ENCODE peak calls at places on chromosomes 11 and 22, in seven cellular contexts. K is right atrium auricular region, G is neural crest cell, J is tibial artery, T is fibroblast of pulmonary artery, U is MCF 10A, N is dorsolateral prefrontal cortex. C is an unnamed sample.

GRCh38 chr11:93791493-93791892 is 7.4 kb downstream of the MED17 start:
- DNase-seq in K (no peak), J (no peak), U (peak; percentile 45), N (no peak), G (no peak), T (peak; percentile 7), C (no peak)

GRCh38 chr11:110764485-110764884 is 52.2 kb upstream of the ARHGAP20 start:
- DNase-seq in T (no peak), J (no peak), K (no peak), N (no peak), G (no peak), U (no peak), C (no peak)

GRCh38 chr22:20012741-20013331 is 3.8 kb downstream of the ARVCF start:
- DNase-seq in K (no peak), J (no peak), N (no peak), T (no peak), G (no peak), U (no peak), C (no peak)

GRCh38 chr11:47495856-47496217 is 46.9 kb upstream of the RAPSN start:
- DNase-seq in J (no peak), U (no peak), T (no peak), N (no peak), K (no peak), G (no peak), C (no peak)

GRCh38 chr22:27318516-27318915 is 483.0 kb downstream of the MN1 start:
- DNase-seq in G (no peak), T (peak; percentile 94), J (no peak), N (no peak), U (peak; percentile 22), K (no peak), C (no peak)

GRCh38 chr11:134599180-134599810 is 187.3 kb upstream of the B3GAT1 start:
- DNase-seq in T (no peak), K (peak; percentile 18), U (no peak), N (no peak), G (no peak), J (no peak), C (no peak)

GRCh38 chr11:65217441-65218423 is 36.0 kb downstream of the CAPN1 start:
- DNase-seq in J (no peak), N (no peak), K (no peak), T (no peak), U (no peak), G (no peak), C (no peak)

GRCh38 chr22:20324139-20324516 is 4.3 kb upstream of the DGCR6L start:
- DNase-seq in T (no peak), K (peak; percentile 34), U (no peak), N (no peak), G (no peak), J (no peak), C (no peak)

GRCh38 chr11:12276356-12276755 is 101.0 kb upstream of the PARVA start:
- DNase-seq in T (no peak), K (peak; percentile 50), N (no peak), J (peak; percentile 17), G (no peak), U (no peak), C (peak; percentile 67)

GRCh38 chr11:2316169-2316962 is 14.6 kb downstream of the TSPAN32 start:
- DNase-seq in N (no peak), U (no peak), T (no peak), K (no peak), G (no peak), J (no peak), C (no peak)

GRCh38 chr11:2316963-2317244 is 15.1 kb downstream of the TSPAN32 start:
- DNase-seq in K (no peak), T (no peak), G (no peak), U (no peak), N (no peak), J (no peak), C (no peak)

GRCh38 chr11:2318123-2318522 is 16.3 kb downstream of the TSPAN32 start:
- DNase-seq in J (no peak), U (no peak), T (no peak), N (no peak), G (no peak), K (no peak), C (no peak)

GRCh38 chr11:2318707-2319106 is 16.9 kb downstream of the TSPAN32 start:
- DNase-seq in U (no peak), T (no peak), N (no peak), G (no peak), J (no peak), K (no peak), C (no peak)

GRCh38 chr11:2317354-2318050 is 15.7 kb downstream of the TSPAN32 start:
- DNase-seq in N (no peak), T (no peak), J (no peak), K (no peak), G (no peak), U (no peak), C (no peak)
- TF ChIP-seq CTCF in N (no peak), T (no peak), J (no peak), K (no peak), G (no peak), U (no peak), C (no peak)

GRCh38 chr11:108221401-108221800 is 1.0 kb downstream of the NPAT start:
- DNase-seq in G (no peak), U (no peak), N (no peak), T (peak; percentile 69), J (no peak), K (no peak), C (no peak)

GRCh38 chr11:108223449-108224149 is 732 bp downstream of the ATM start:
- DNase-seq in G (no peak), T (peak; percentile 38), K (no peak), N (no peak), J (peak; percentile 23), U (peak; percentile 13), C (no peak)

GRCh38 chr11:108221981-108222685 is at the start of gene NPAT:
- DNase-seq in U (no peak), G (no peak), N (no peak), T (no peak), J (peak; percentile 23), K (no peak), C (no peak)

GRCh38 chr11:108224366-108224765 is 1.5 kb downstream of the ATM start:
- DNase-seq in G (no peak), U (no peak), T (no peak), N (no peak), K (no peak), J (no peak), C (no peak)

GRCh38 chr11:108222686-108223448 is at the start of gene ATM:
- DNase-seq in J (peak; percentile 99), G (peak; percentile 95), U (peak; percentile 98), T (peak; percentile 99), K (peak; percentile 99), N (peak; percentile 99), C (peak; percentile 100)
- TF ChIP-seq CTCF in J (peak; percentile 72), G (peak; percentile 70), U (peak; percentile 57), T (peak; percentile 80), K (peak; percentile 77), N (peak; percentile 57), C (peak; percentile 79)

GRCh38 chr11:113985906-113986305 is 11.0 kb downstream of the HTR3A start:
- DNase-seq in T (no peak), K (no peak), G (no peak), J (no peak), N (no peak), U (no peak), C (no peak)

GRCh38 chr11:113989916-113990315 is 15.0 kb downstream of the HTR3A start:
- DNase-seq in K (no peak), U (no peak), J (no peak), N (no peak), G (no peak), T (no peak), C (no peak)

GRCh38 chr11:113989381-113989780 is 14.5 kb downstream of the HTR3A start:
- DNase-seq in T (no peak), U (no peak), G (no peak), N (no peak), K (no peak), J (no peak), C (no peak)

GRCh38 chr11:113984781-113985180 is 9.9 kb downstream of the HTR3A start:
- DNase-seq in K (no peak), T (no peak), J (no peak), N (no peak), U (no peak), G (no peak), C (no peak)

GRCh38 chr11:113986351-113987140 is 11.6 kb downstream of the HTR3A start:
- DNase-seq in U (no peak), K (no peak), T (no peak), J (no peak), G (no peak), N (no peak), C (no peak)
- TF ChIP-seq CTCF in U (no peak), K (no peak), T (no peak), J (no peak), G (no peak), N (no peak), C (no peak)

GRCh38 chr11:128759597-128759996 is 65.7 kb downstream of the FLI1 start:
- DNase-seq in J (no peak), T (peak; percentile 79), K (no peak), U (no peak), N (no peak), G (no peak), C (no peak)

GRCh38 chr11:128757886-128758612 is 64.2 kb downstream of the FLI1 start:
- DNase-seq in N (no peak), J (no peak), T (no peak), G (no peak), K (no peak), U (no peak), C (no peak)

GRCh38 chr11:128759168-128759567 is 65.3 kb downstream of the FLI1 start:
- DNase-seq in K (no peak), J (no peak), N (no peak), G (no peak), U (no peak), T (no peak), C (no peak)

GRCh38 chr11:128757235-128757711 is 63.4 kb downstream of the FLI1 start:
- DNase-seq in J (peak; percentile 39), G (no peak), U (peak; percentile 60), N (no peak), K (no peak), T (peak; percentile 71), C (no peak)

GRCh38 chr11:128756469-128756868 is 62.6 kb downstream of the FLI1 start:
- DNase-seq in U (no peak), J (no peak), T (no peak), G (no peak), N (no peak), K (no peak), C (no peak)
- TF ChIP-seq CTCF in U (no peak), J (no peak), T (no peak), G (no peak), N (no peak), K (no peak), C (no peak)